ENCODE peak calls at places on chromosomes 6 and 20, in four cellular contexts. Y is H1, E is SK-N-SH, Z is K562. S is an unnamed sample.

GRCh38 chr20:37401282-37401929 is 55.5 kb downstream of the SRC start:
- DNase-seq in Y (no peak), E (no peak), Z (no peak), S (no peak)

GRCh38 chr6:68634503-68635411 is at the start of gene ADGRB3:
- DNase-seq in Y (no peak), E (peak), Z (peak), S (peak)

GRCh38 chr6:44002591-44003344 is 124.5 kb downstream of the MRPL14 start:
- DNase-seq in Y (peak), E (peak), Z (no peak), S (peak)

GRCh38 chr6:136365781-136366354 is 76.2 kb upstream of the BCLAF1 start:
- DNase-seq in Y (no peak), E (no peak), Z (no peak), S (no peak)

GRCh38 chr6:98295776-98296175 is 538.6 kb upstream of the POU3F2 start:
- DNase-seq in Y (no peak), E (no peak), Z (no peak), S (no peak)

GRCh38 chr6:116144590-116144989 is 18.7 kb upstream of the COL10A1 start:
- DNase-seq in Y (no peak), E (no peak), Z (peak), S (no peak)

GRCh38 chr20:20782747-20783146 is 70.3 kb upstream of the RALGAPA2 start:
- DNase-seq in Y (no peak), E (no peak), Z (no peak), S (no peak)

GRCh38 chr6:13848553-13849150 is 34.3 kb upstream of the MCUR1 start:
- DNase-seq in Y (no peak), E (no peak), Z (no peak), S (no peak)

GRCh38 chr6:107692351-107692750 is 131.8 kb downstream of the SCML4 start:
- DNase-seq in Y (no peak), E (no peak), Z (no peak), S (no peak)

GRCh38 chr6:4264076-4264475 is 128.7 kb upstream of the ECI2 start:
- DNase-seq in Y (no peak), E (no peak), Z (no peak), S (no peak)

GRCh38 chr20:45545754-45546453 is 1.3 kb downstream of the EPPIN start:
- DNase-seq in Y (no peak), E (peak), Z (peak), S (peak)

GRCh38 chr20:35702051-35702823 is 3.0 kb downstream of the ROMO1 start:
- DNase-seq in Y (no peak), E (no peak), Z (no peak), S (no peak)

GRCh38 chr6:140977425-140977824 is 1155.3 kb upstream of the GJE1 start:
- DNase-seq in Y (no peak), E (no peak), Z (no peak), S (no peak)

GRCh38 chr6:79538481-79538971 is 1.3 kb upstream of the LCA5 start:
- DNase-seq in Y (no peak), E (no peak), Z (peak), S (no peak)

GRCh38 chr20:57717797-57718196 is 8.0 kb upstream of the PMEPA1 start:
- DNase-seq in Y (no peak), E (no peak), Z (no peak), S (no peak)

GRCh38 chr20:35166242-35166830 is 5.5 kb upstream of the PROCR start:
- DNase-seq in Y (no peak), E (peak), Z (peak), S (no peak)

GRCh38 chr6:84669945-84670344 is 94.5 kb downstream of the TBX18 start:
- DNase-seq in Y (no peak), E (no peak), Z (no peak), S (no peak)

GRCh38 chr6:23524556-23524955 is 601.5 kb upstream of the NRSN1 start:
- DNase-seq in Y (no peak), E (no peak), Z (no peak), S (no peak)

GRCh38 chr6:106223300-106223930 is 102.1 kb downstream of the ATG5 start:
- DNase-seq in Y (no peak), E (peak), Z (peak), S (peak)

GRCh38 chr20:5780233-5781217 is 30.3 kb downstream of the SHLD1 start:
- DNase-seq in Y (no peak), E (no peak), Z (peak), S (no peak)

GRCh38 chr6:158015545-158015944 is 33.9 kb downstream of the SYNJ2 start:
- DNase-seq in Y (no peak), E (no peak), Z (no peak), S (no peak)

GRCh38 chr6:147135211-147135672 is 69.0 kb upstream of the STXBP5 start:
- DNase-seq in Y (no peak), E (no peak), Z (peak), S (no peak)

GRCh38 chr20:31256959-31257358 is 505 bp upstream of the DEFB115 start:
- DNase-seq in Y (no peak), E (no peak), Z (no peak), S (no peak)

GRCh38 chr20:31908016-31908415 is 37.6 kb downstream of the TTLL9 start:
- DNase-seq in Y (no peak), E (no peak), Z (no peak), S (no peak)

GRCh38 chr6:4180653-4181255 is 45.4 kb upstream of the ECI2 start:
- DNase-seq in Y (no peak), E (peak), Z (peak), S (no peak)

DNA sequence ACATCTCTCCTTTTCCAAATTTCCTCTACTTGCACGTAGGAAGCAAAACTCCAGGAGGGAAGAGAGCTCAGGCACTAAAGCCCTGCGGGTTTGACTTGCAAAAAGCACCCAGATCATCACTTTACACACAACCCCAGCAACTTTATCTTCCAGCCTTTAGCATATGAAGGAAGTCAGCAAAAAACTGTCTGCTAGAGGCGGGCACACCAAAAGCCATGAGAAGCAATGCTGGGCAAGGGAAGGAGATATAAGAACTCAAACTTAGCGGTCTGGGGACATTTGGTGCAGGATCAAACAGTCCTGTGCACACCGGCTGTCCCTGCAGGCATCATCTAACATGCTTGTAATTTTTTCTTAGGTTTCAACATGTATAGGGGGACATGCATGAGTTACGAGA is 113.3 kb downstream of the JPH2 start:
- DNase-seq in Y (no peak), E (no peak), Z (no peak), S (no peak)
- TF ChIP-seq TEAD4 in Y (no peak), E (no peak), Z (no peak), S (no peak)

GRCh38 chr6:90158945-90159344 is 137.7 kb downstream of the BACH2 start:
- DNase-seq in Y (no peak), E (no peak), Z (peak), S (no peak)
- TF ChIP-seq TEAD4 in Y (no peak), E (no peak), Z (no peak), S (no peak)

GRCh38 chr20:64220420-64220819 is 35.1 kb upstream of the PCMTD2 start:
- DNase-seq in Y (no peak), E (no peak), Z (no peak), S (no peak)

GRCh38 chr20:64217539-64217938 is 38.0 kb upstream of the PCMTD2 start:
- DNase-seq in Y (no peak), E (peak), Z (peak), S (no peak)

GRCh38 chr20:64219730-64220129 is 35.8 kb upstream of the PCMTD2 start:
- DNase-seq in Y (no peak), E (no peak), Z (peak), S (no peak)

GRCh38 chr20:64220891-64221527 is 34.5 kb upstream of the PCMTD2 start:
- DNase-seq in Y (no peak), E (no peak), Z (peak), S (no peak)

GRCh38 chr20:64219202-64219601 is 36.3 kb upstream of the PCMTD2 start:
- DNase-seq in Y (no peak), E (no peak), Z (no peak), S (no peak)
- TF ChIP-seq TEAD4 in Y (no peak), E (no peak), Z (no peak), S (no peak)

DNA sequence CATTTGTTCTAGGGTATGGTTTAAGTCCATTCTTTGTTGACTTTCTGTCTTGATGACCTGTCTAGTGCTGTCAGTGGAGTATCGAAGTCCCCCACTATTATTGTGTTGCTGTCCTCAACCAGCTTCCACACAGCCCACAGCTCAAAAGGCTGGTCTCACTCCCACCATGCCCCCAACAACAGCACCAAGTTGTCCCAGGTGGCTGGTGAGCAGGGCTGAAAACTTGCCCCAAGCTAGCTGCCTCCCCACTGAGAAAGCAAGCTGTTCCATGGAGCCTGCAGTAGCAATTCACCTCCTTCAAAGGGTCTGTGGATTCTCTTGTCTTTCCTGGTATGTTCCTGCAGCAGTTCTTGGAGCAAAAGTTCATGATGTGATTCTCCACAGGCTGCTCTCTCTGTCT is 221.0 kb downstream of the SYNDIG1 start:
- DNase-seq in Y (no peak), E (no peak), Z (no peak), S (no peak)
- TF ChIP-seq TEAD4 in Y (no peak), E (no peak), Z (no peak), S (no peak)

DNA sequence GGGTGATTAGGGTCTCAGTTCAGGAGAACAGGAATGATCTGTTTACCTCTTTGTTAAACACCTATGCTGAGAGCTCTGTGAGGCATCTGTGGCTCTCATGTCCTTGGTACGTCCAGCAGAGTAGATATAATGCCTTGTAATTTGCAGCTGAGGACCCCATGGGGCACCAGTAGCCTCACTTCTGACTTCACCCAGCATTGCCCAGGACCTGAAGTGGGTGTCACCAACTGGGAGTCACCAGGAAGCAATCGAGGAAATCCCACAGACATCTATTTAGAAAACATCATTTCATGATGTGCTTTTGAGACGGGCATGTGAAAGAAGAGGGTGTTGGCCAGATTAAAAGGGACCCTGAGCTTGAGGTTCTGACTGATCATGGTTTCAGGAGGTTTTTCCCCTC is 8.8 kb downstream of the EDN3 start:
- DNase-seq in Y (no peak), E (no peak), Z (no peak), S (no peak)
- TF ChIP-seq TEAD4 in Y (no peak), E (no peak), Z (no peak), S (no peak)

DNA sequence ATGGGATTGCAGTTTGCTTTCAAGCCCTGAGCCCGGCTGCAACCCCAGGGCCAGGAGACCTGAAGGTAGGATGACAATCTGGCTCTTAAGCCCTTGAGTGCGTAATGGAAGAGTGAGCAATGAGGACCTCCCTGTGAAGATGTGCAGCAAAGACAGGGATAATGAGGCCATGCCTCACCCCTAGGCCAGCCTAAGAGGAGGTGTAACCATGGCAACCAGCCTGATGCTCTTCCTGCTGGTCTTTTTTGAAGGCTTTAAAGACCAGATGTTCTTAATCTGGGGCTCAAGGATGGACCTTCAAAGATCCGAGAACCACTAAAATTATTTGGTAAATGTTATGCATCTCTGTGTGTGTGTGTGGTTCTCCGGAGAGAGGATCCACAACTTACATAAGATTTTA is 8.2 kb downstream of the ARHGAP40 start:
- DNase-seq in Y (no peak), E (peak), Z (no peak), S (no peak)
- TF ChIP-seq TEAD4 in Y (no peak), E (no peak), Z (no peak), S (no peak)

DNA sequence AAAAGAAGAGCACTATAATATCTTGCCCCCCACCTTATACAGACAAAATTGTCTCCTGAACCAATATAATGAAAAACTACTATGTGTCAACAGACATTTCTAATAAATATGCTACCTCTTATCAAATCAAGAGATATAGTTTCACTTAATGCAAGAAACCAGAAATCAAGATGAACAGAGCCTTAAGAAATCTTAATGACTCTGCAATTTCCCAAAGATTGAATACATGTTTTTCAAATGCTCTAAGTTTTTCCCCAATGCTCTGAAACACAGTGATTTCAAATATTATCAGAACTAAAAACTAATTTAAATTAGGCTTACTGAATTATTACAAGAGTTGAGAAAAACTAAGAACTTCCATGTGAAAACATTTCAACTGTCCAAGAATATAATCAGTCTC is 13.3 kb downstream of the SUPT3H start:
- DNase-seq in Y (no peak), E (no peak), Z (no peak), S (no peak)
- TF ChIP-seq TEAD4 in Y (no peak), E (no peak), Z (no peak), S (no peak)

GRCh38 chr6:121912905-121913304 is 477.5 kb downstream of the GJA1 start:
- DNase-seq in Y (no peak), E (no peak), Z (no peak), S (no peak)
- TF ChIP-seq TEAD4 in Y (no peak), E (no peak), Z (no peak), S (no peak)

GRCh38 chr6:169978615-169979161 is 227.3 kb downstream of the ERMARD start:
- DNase-seq in Y (no peak), E (no peak), Z (no peak), S (no peak)
- TF ChIP-seq TEAD4 in Y (no peak), E (no peak), Z (no peak), S (no peak)

S was measured in WTC11.